ENCODE peak calls at places on chromosomes 1 and 21, in nine cellular contexts. D is naive thymus-derived CD4-positive, alpha-beta T cell; C is stimulated activated CD4-positive, alpha-beta T cell treated with anti-CD3 and anti-CD28 coated beads, TNF-alpha, amount 100 ng/mL, for 4 hours; R is fibroblast of the aortic adventitia; X is Right ventricle myocardium superior; N is DMS79; J is NCI-H1436; A is PC-3; W is mesendoderm. K is an unnamed sample.

GRCh38 chr1:113871597-113872113 is at the start of gene PTPN22:
- DNase-seq in R (peak), D (peak), C (peak), X (peak), W (no peak), N (no peak), J (no peak), A (peak), K (no peak)

GRCh38 chr1:9929431-9930385 is 13.5 kb downstream of the LZIC start:
- DNase-seq in W (peak), D (no peak), N (no peak), A (no peak), C (no peak), X (no peak), R (no peak), J (no peak), K (peak)

GRCh38 chr1:89606227-89606945 is 26.5 kb upstream of the LRRC8C start:
- DNase-seq in D (peak), A (no peak), J (no peak), R (no peak), X (no peak), C (no peak), N (no peak), W (no peak), K (no peak)

GRCh38 chr1:198157847-198158765 is 1.3 kb downstream of the NEK7 start:
- DNase-seq in R (peak), C (no peak), D (no peak), A (peak), J (no peak), N (no peak), X (no peak), W (peak), K (peak)

GRCh38 chr1:226798427-226799411 is 59.6 kb upstream of the ITPKB start:
- DNase-seq in D (peak), C (peak), R (no peak), N (no peak), A (no peak), J (no peak), W (no peak), X (no peak), K (no peak)

GRCh38 chr1:5662362-5663126 is 329.7 kb downstream of the NPHP4 start:
- DNase-seq in R (no peak), J (no peak), C (no peak), A (no peak), W (no peak), N (no peak), D (no peak), X (no peak), K (no peak)

GRCh38 chr1:226846801-226847200 is 23.6 kb upstream of the PSEN2 start:
- DNase-seq in W (peak), R (peak), X (no peak), A (peak), C (no peak), D (no peak), J (no peak), N (no peak), K (no peak)

GRCh38 chr1:197521118-197521739 is 253.2 kb downstream of the CRB1 start:
- DNase-seq in A (peak), X (no peak), W (peak), C (no peak), R (peak), N (no peak), D (peak), J (peak), K (peak)

GRCh38 chr1:235041201-235041600 is 87.4 kb downstream of the TOMM20 start:
- DNase-seq in N (no peak), W (no peak), J (no peak), X (no peak), D (no peak), C (no peak), R (no peak), A (no peak), K (no peak)

GRCh38 chr21:36347278-36347961 is 27.4 kb downstream of the MORC3 start:
- DNase-seq in D (no peak), N (no peak), X (no peak), W (no peak), C (no peak), A (no peak), R (peak), J (no peak), K (no peak)

GRCh38 chr1:19529570-19530145 is 44.3 kb upstream of the CAPZB start:
- DNase-seq in R (peak), J (no peak), W (peak), N (no peak), A (no peak), C (no peak), X (no peak), D (no peak), K (no peak)

GRCh38 chr1:160539896-160540858 is 17.1 kb upstream of the SLAMF6 start:
- DNase-seq in C (no peak), J (no peak), R (no peak), N (no peak), A (no peak), X (no peak), W (peak), D (peak), K (no peak)

GRCh38 chr1:219304227-219305226 is 130.8 kb downstream of the LYPLAL1 start:
- DNase-seq in C (no peak), W (peak), N (no peak), J (no peak), D (no peak), A (peak), R (peak), X (peak), K (no peak)

GRCh38 chr1:116586741-116587143 is 15.9 kb upstream of the CD58 start:
- DNase-seq in D (no peak), W (peak), R (no peak), J (no peak), C (no peak), A (peak), N (no peak), X (no peak), K (peak)

GRCh38 chr1:245074232-245074747 is 80.5 kb upstream of the KIF26B start:
- DNase-seq in C (no peak), W (no peak), D (no peak), R (peak), A (peak), X (no peak), N (peak), J (peak), K (no peak)

GRCh38 chr1:69421286-69421685 is 146.4 kb upstream of the LRRC7 start:
- DNase-seq in J (no peak), R (no peak), A (no peak), X (no peak), W (no peak), D (no peak), N (no peak), C (no peak), K (no peak)

K was measured in GM23338.